ENCODE peak calls at places on chromosomes 3 and 15, in ten cellular contexts. H, Y, C, F, X, G, Q, M, L and R are unnamed samples.

GRCh38 chr3:173398111-173398479 is 551 bp downstream of the NLGN1 start:
- DNase-seq in H (peak; percentile 58), Y (no peak), C (no peak), F (no peak), X (no peak), G (no peak), Q (no peak), M (no peak), L (no peak), R (peak; percentile 24)

GRCh38 chr15:66108483-66109270 is 144.9 kb downstream of the MEGF11 start:
- DNase-seq in H (no peak), Y (no peak), C (no peak), F (no peak), X (no peak), G (no peak), Q (no peak), M (no peak), L (no peak), R (peak; percentile 10)

GRCh38 chr15:65044724-65045481 is at the start of gene SLC51B:
- DNase-seq in H (no peak), Y (no peak), C (peak; percentile 72), F (peak; percentile 78), X (no peak), G (peak; percentile 54), Q (no peak), M (no peak), L (no peak), R (no peak)

GRCh38 chr3:175421897-175422296 is 562.8 kb downstream of the NAALADL2 start:
- DNase-seq in H (no peak), Y (no peak), C (no peak), F (no peak), X (no peak), G (no peak), Q (no peak), M (no peak), L (no peak), R (no peak)

GRCh38 chr3:29515451-29515850 is 234.6 kb downstream of the RBMS3 start:
- DNase-seq in H (peak; percentile 69), Y (peak; percentile 67), C (no peak), F (no peak), X (no peak), G (no peak), Q (peak; percentile 29), M (no peak), L (no peak), R (no peak)

GRCh38 chr15:39180494-39180930 is 400.4 kb upstream of the THBS1 start:
- DNase-seq in H (peak; percentile 77), Y (no peak), C (no peak), F (no peak), X (no peak), G (no peak), Q (no peak), M (no peak), L (no peak), R (no peak)

GRCh38 chr3:32819581-32820348 is 2.0 kb downstream of the TRIM71 start:
- DNase-seq in H (no peak), Y (no peak), C (no peak), F (no peak), X (no peak), G (no peak), Q (no peak), M (no peak), L (no peak), R (no peak)

GRCh38 chr15:60379466-60380274 is 18.1 kb downstream of the ANXA2 start:
- DNase-seq in H (peak; percentile 97), Y (peak; percentile 86), C (no peak), F (no peak), X (no peak), G (no peak), Q (no peak), M (no peak), L (no peak), R (no peak)

GRCh38 chr15:29418931-29419330 is 149.3 kb upstream of the NSMCE3 start:
- DNase-seq in H (no peak), Y (no peak), C (no peak), F (no peak), X (no peak), G (no peak), Q (no peak), M (no peak), L (no peak), R (no peak)

GRCh38 chr15:48641416-48641815 is 4.1 kb downstream of the FBN1 start:
- DNase-seq in H (peak; percentile 65), Y (peak; percentile 24), C (no peak), F (no peak), X (peak; percentile 36), G (no peak), Q (peak; percentile 7), M (no peak), L (no peak), R (no peak)

GRCh38 chr3:190617185-190617584 is 103.3 kb downstream of the IL1RAP start:
- DNase-seq in H (no peak), Y (peak; percentile 7), C (no peak), F (peak; percentile 16), X (no peak), G (no peak), Q (peak; percentile 60), M (no peak), L (no peak), R (no peak)

GRCh38 chr3:128714887-128715496 is 11.0 kb upstream of the RAB7A start:
- DNase-seq in H (no peak), Y (no peak), C (no peak), F (peak; percentile 16), X (no peak), G (no peak), Q (peak; percentile 39), M (peak; percentile 33), L (no peak), R (no peak)

GRCh38 chr3:143330316-143330868 is 210.8 kb downstream of the CHST2 start:
- DNase-seq in H (peak; percentile 8), Y (no peak), C (no peak), F (no peak), X (no peak), G (no peak), Q (no peak), M (no peak), L (no peak), R (no peak)

GRCh38 chr3:41075958-41076357 is 123.3 kb upstream of the CTNNB1 start:
- DNase-seq in H (peak; percentile 24), Y (no peak), C (peak; percentile 37), F (no peak), X (peak; percentile 87), G (peak; percentile 21), Q (no peak), M (no peak), L (no peak), R (peak; percentile 69)

GRCh38 chr15:96325579-96326331 is 4.7 kb upstream of the NR2F2 start:
- DNase-seq in H (peak; percentile 57), Y (peak; percentile 81), C (no peak), F (no peak), X (no peak), G (no peak), Q (no peak), M (no peak), L (no peak), R (no peak)
- H3K4me3 ChIP-seq in H (peak overlapping the region; percentile 90), Y (peak overlapping the region; percentile 85), C (peak overlapping the region; percentile 88), F (peak overlapping the region; percentile 41), X (peak overlapping the region; percentile 73), G (peak overlapping the region; percentile 72), Q (no peak overlapping the region), M (no peak overlapping the region), L (peak overlapping the region; percentile 75), R (peak overlapping the region; percentile 97)

GRCh38 chr15:88003928-88004327 is 252.6 kb downstream of the NTRK3 start:
- DNase-seq in H (no peak), Y (no peak), C (no peak), F (no peak), X (no peak), G (no peak), Q (no peak), M (no peak), L (no peak), R (no peak)
- H3K4me3 ChIP-seq in H (no peak overlapping the region), Y (no peak overlapping the region), C (no peak overlapping the region), F (no peak overlapping the region), X (no peak overlapping the region), G (no peak overlapping the region), Q (no peak overlapping the region), M (no peak overlapping the region), L (no peak overlapping the region), R (no peak overlapping the region)

GRCh38 chr15:90930861-90931629 is 1.3 kb downstream of the HDDC3 start:
- DNase-seq in H (peak; percentile 50), Y (no peak), C (no peak), F (no peak), X (peak; percentile 42), G (no peak), Q (peak; percentile 33), M (no peak), L (no peak), R (no peak)

GRCh38 chr15:90934256-90934948 is 683 bp upstream of the UNC45A start:
- DNase-seq in H (peak; percentile 80), Y (peak; percentile 88), C (peak; percentile 84), F (peak; percentile 93), X (peak; percentile 89), G (peak; percentile 86), Q (peak; percentile 93), M (peak; percentile 72), L (peak; percentile 54), R (peak; percentile 92)

GRCh38 chr15:90933310-90933709 is 961 bp upstream of the HDDC3 start:
- DNase-seq in H (no peak), Y (no peak), C (no peak), F (no peak), X (no peak), G (no peak), Q (no peak), M (no peak), L (no peak), R (no peak)

GRCh38 chr15:90931737-90932659 is at the start of gene HDDC3:
- DNase-seq in H (peak; percentile 76), Y (peak; percentile 88), C (peak; percentile 94), F (peak; percentile 95), X (peak; percentile 92), G (peak; percentile 95), Q (peak; percentile 95), M (peak; percentile 80), L (peak; percentile 54), R (peak; percentile 82)

DNA sequence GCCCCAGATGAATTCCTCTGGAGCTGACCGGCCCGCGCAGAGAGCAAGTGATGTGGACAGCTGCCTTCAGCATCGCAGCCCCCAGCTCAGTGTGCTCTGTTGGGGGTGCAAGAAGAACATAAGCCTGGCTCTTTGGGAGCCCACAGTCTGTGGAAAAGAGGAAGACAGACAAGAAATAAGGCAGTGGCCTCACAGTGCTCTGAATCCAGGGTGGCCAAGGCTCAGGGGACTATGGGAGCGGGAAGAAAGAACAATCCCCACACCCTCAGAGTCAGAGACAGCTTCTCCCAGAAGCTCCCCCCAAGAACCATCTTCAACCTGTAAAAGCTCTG is 277 bp upstream of the HDDC3 start:
- DNase-seq in H (no peak), Y (no peak), C (no peak), F (no peak), X (no peak), G (no peak), Q (no peak), M (no peak), L (no peak), R (no peak)
- H3K4me3 ChIP-seq in H (no peak overlapping the region), Y (peak overlapping the region; percentile 87), C (peak overlapping the region; percentile 79), F (peak overlapping the region; percentile 54), X (peak overlapping the region; percentile 79), G (peak overlapping the region; percentile 92), Q (peak overlapping the region; percentile 79), M (peak overlapping the region; percentile 97), L (peak overlapping the region; percentile 80), R (peak overlapping the region; percentile 81)

GRCh38 chr3:37130984-37131975 is 43.1 kb downstream of the LRRFIP2 start:
- DNase-seq in H (no peak), Y (no peak), C (no peak), F (no peak), X (no peak), G (no peak), Q (no peak), M (no peak), L (no peak), R (no peak)
- H3K4me3 ChIP-seq in H (no peak overlapping the region), Y (no peak overlapping the region), C (no peak overlapping the region), F (no peak overlapping the region), X (no peak overlapping the region), G (no peak overlapping the region), Q (no peak overlapping the region), M (no peak overlapping the region), L (no peak overlapping the region), R (no peak overlapping the region)

GRCh38 chr3:177468331-177468730 is 271.0 kb upstream of the TBL1XR1 start:
- DNase-seq in H (peak; percentile 98), Y (peak; percentile 83), C (peak; percentile 25), F (no peak), X (no peak), G (peak; percentile 16), Q (no peak), M (no peak), L (no peak), R (peak; percentile 62)
- H3K4me3 ChIP-seq in H (no peak overlapping the region), Y (no peak overlapping the region), C (no peak overlapping the region), F (no peak overlapping the region), X (no peak overlapping the region), G (no peak overlapping the region), Q (no peak overlapping the region), M (no peak overlapping the region), L (no peak overlapping the region), R (no peak overlapping the region)